ENCODE peak calls at places on chromosomes 3 and 15, in four cellular contexts. I is sciatic nerve; J is stimulated activated CD4-positive, alpha-beta T cell treated with anti-CD3 and anti-CD28 coated beads, TNF-alpha, amount 100 ng/mL, for 1 hour; U is glutamatergic neuron. B is an unnamed sample.

GRCh38 chr3:17979911-17980310 is 237.5 kb upstream of the TBC1D5 start:
- DNase-seq in I (no peak), J (no peak), U (no peak), B (no peak)

GRCh38 chr3:185317674-185318073 is 45.3 kb upstream of the MAP3K13 start:
- DNase-seq in I (no peak), J (no peak), U (no peak), B (no peak)

GRCh38 chr3:141360888-141361598 is 7.3 kb upstream of the ZBTB38 start:
- DNase-seq in I (no peak), J (no peak), U (no peak), B (no peak)

GRCh38 chr15:74130089-74130848 is at the start of gene ISLR2:
- DNase-seq in I (no peak), J (no peak), U (peak; percentile 60), B (no peak)

GRCh38 chr3:197151562-197151961 is 121.9 kb upstream of the MELTF start:
- DNase-seq in I (no peak), J (no peak), U (no peak), B (no peak)

GRCh38 chr3:142608615-142609014 is 12.4 kb downstream of the PLS1 start:
- DNase-seq in I (no peak), J (no peak), U (no peak), B (no peak)

GRCh38 chr15:59632714-59633113 is 21.1 kb downstream of the GCNT3 start:
- DNase-seq in I (no peak), J (no peak), U (peak; percentile 31), B (no peak)

GRCh38 chr3:184502123-184502667 is 59.4 kb upstream of the EPHB3 start:
- DNase-seq in I (no peak), J (no peak), U (no peak), B (no peak)

GRCh38 chr3:171809513-171810277 is 588 bp downstream of the PLD1 start:
- DNase-seq in I (no peak), J (peak; percentile 9), U (peak; percentile 64), B (no peak)

GRCh38 chr3:177979684-177980083 is 556.6 kb upstream of the KCNMB2 start:
- DNase-seq in I (no peak), J (no peak), U (no peak), B (no peak)

GRCh38 chr15:23532019-23532418 is 33.5 kb upstream of the MKRN3 start:
- DNase-seq in I (no peak), J (no peak), U (peak; percentile 51), B (no peak)

GRCh38 chr3:139937674-139938279 is 2.8 kb downstream of the CLSTN2 start:
- DNase-seq in I (peak; percentile 70), J (no peak), U (peak; percentile 56), B (no peak)

GRCh38 chr3:11581237-11582122 is 62.2 kb downstream of the VGLL4 start:
- DNase-seq in I (no peak), J (no peak), U (no peak), B (no peak)

GRCh38 chr3:7241584-7242302 is 380.8 kb downstream of the GRM7 start:
- DNase-seq in I (no peak), J (no peak), U (no peak), B (no peak)

GRCh38 chr15:63025460-63025859 is 17.1 kb upstream of the TPM1 start:
- DNase-seq in I (no peak), J (no peak), U (no peak), B (no peak)

GRCh38 chr3:111714305-111714704 is 119.2 kb upstream of the ZBED2 start:
- DNase-seq in I (no peak), J (no peak), U (no peak), B (no peak)

GRCh38 chr3:141384157-141384556 is 15.9 kb downstream of the ZBTB38 start:
- DNase-seq in I (no peak), J (no peak), U (no peak), B (no peak)